ENCODE peak calls at places on chromosomes 16 and 17, in seven cellular contexts. C, N, I, V, Q, Z and Y are unnamed samples.

GRCh38 chr17:79995691-79996090 is 40.0 kb downstream of the TBC1D16 start:
- DNase-seq in I (no peak), N (no peak), Q (no peak), Z (no peak), C (no peak), V (no peak), Y (no peak)

GRCh38 chr16:11629071-11630030 is 38.9 kb upstream of the SNN start:
- DNase-seq in Q (peak), C (no peak), I (no peak), N (no peak), Z (no peak), V (peak), Y (no peak)

GRCh38 chr16:51155901-51156810 is 5.1 kb upstream of the SALL1 start:
- DNase-seq in Q (no peak), Z (no peak), I (no peak), C (no peak), V (peak), N (no peak), Y (peak)

GRCh38 chr16:46555981-46556380 is 65.2 kb downstream of the SHCBP1 start:
- DNase-seq in I (no peak), V (no peak), Z (no peak), Q (no peak), N (no peak), C (no peak), Y (no peak)

GRCh38 chr16:53549970-53550406 is 47.0 kb upstream of the AKTIP start:
- DNase-seq in Q (peak), I (peak), C (peak), Z (peak), N (peak), V (peak), Y (peak)

GRCh38 chr16:67685388-67686112 is 18.9 kb downstream of the C16orf86 start:
- DNase-seq in Z (no peak), I (no peak), C (no peak), N (no peak), V (no peak), Q (no peak), Y (no peak)

GRCh38 chr16:64365448-64365858 is 756.4 kb downstream of the CDH11 start:
- DNase-seq in C (no peak), V (no peak), I (no peak), Q (no peak), Z (no peak), N (no peak), Y (no peak)

GRCh38 chr16:30764086-30764485 is 2.0 kb downstream of the RNF40 start:
- DNase-seq in N (no peak), V (no peak), Q (no peak), Z (no peak), C (no peak), I (no peak), Y (no peak)

GRCh38 chr17:54887787-54888186 is 12.9 kb upstream of the TOM1L1 start:
- DNase-seq in N (no peak), I (no peak), Q (no peak), Z (no peak), V (no peak), C (no peak), Y (no peak)

GRCh38 chr16:63617047-63617989 is 1504.5 kb downstream of the CDH11 start:
- DNase-seq in C (peak), V (peak), Q (peak), I (no peak), N (no peak), Z (no peak), Y (no peak)

GRCh38 chr17:37039269-37039668 is 90.5 kb downstream of the AATF start:
- DNase-seq in N (no peak), Q (no peak), C (no peak), Z (no peak), I (no peak), V (no peak), Y (no peak)

GRCh38 chr17:42520540-42520951 is 15.5 kb upstream of the NAGLU start:
- DNase-seq in Q (no peak), I (no peak), Z (no peak), V (no peak), C (no peak), N (peak), Y (no peak)

GRCh38 chr16:55433535-55433934 is 45.5 kb upstream of the MMP2 start:
- DNase-seq in I (no peak), V (no peak), Q (no peak), N (no peak), C (no peak), Z (no peak), Y (no peak)

GRCh38 chr17:34606721-34607120 is 27.3 kb downstream of the TMEM132E start:
- DNase-seq in N (no peak), I (no peak), C (no peak), Q (no peak), V (no peak), Z (peak), Y (no peak)

GRCh38 chr17:7782237-7782636 is 51.8 kb upstream of the KDM6B start:
- DNase-seq in V (no peak), I (no peak), Q (no peak), C (peak), N (no peak), Z (no peak), Y (no peak)

GRCh38 chr16:4021070-4021779 is 95.0 kb downstream of the ADCY9 start:
- DNase-seq in C (no peak), Q (peak), I (no peak), V (no peak), Z (no peak), N (no peak), Y (no peak)

GRCh38 chr16:71338632-71339031 is 19.9 kb upstream of the CALB2 start:
- DNase-seq in I (no peak), Q (no peak), V (no peak), Z (no peak), C (no peak), N (no peak), Y (no peak)

GRCh38 chr17:77370536-77370935 is 229.8 kb downstream of the SEC14L1 start:
- DNase-seq in N (no peak), Q (no peak), C (no peak), V (peak), I (no peak), Z (no peak), Y (no peak)

GRCh38 chr17:46003907-46004748 is 5.1 kb downstream of the STH start:
- DNase-seq in I (no peak), Q (peak), V (no peak), N (no peak), Z (peak), C (no peak), Y (peak)

GRCh38 chr16:57976331-57976796 is 5.4 kb upstream of the CNGB1 start:
- DNase-seq in Q (no peak), Z (peak), I (no peak), V (no peak), C (peak), N (no peak), Y (no peak)

GRCh38 chr17:320139-320538 is 32.5 kb downstream of the RPH3AL start:
- DNase-seq in Q (peak), Z (no peak), C (no peak), I (no peak), N (no peak), V (no peak), Y (peak)